ENCODE peak calls at places on chromosomes 7 and 10, in eight cellular contexts. N is B cell; X is T-helper 22 cell; U is upper lobe of right lung; T is stimulated activated CD4-positive, alpha-beta T cell treated with anti-CD3 and anti-CD28 coated beads, Interleukin-1b, Interleukin-23, amount 100 ng/mL, for 24 hours; Y is dermis microvascular lymphatic vessel endothelial cell; L is AG04449; M is CD4-positive, CD25-positive, alpha-beta regulatory T cell. I is an unnamed sample.

GRCh38 chr7:142811154-142811737 is 40.5 kb downstream of the PRSS2 start:
- DNase-seq in M (peak), L (no peak), Y (peak), U (no peak), T (no peak), N (peak), X (no peak), I (peak)

GRCh38 chr7:35691827-35692307 is 3.1 kb downstream of the HERPUD2 start:
- DNase-seq in L (no peak), N (no peak), U (no peak), Y (no peak), T (no peak), X (no peak), M (peak), I (peak)

GRCh38 chr10:89427629-89428028 is 13.3 kb downstream of the IFIT5 start:
- DNase-seq in Y (no peak), N (no peak), X (no peak), T (no peak), M (no peak), L (no peak), U (no peak), I (no peak)

GRCh38 chr10:10794776-10795175 is 222.9 kb upstream of the CELF2 start:
- DNase-seq in X (no peak), Y (peak), L (no peak), M (no peak), N (no peak), T (no peak), U (no peak), I (no peak)

GRCh38 chr10:128539784-128540759 is 413.8 kb upstream of the MKI67 start:
- DNase-seq in Y (no peak), M (no peak), X (no peak), N (no peak), L (no peak), T (no peak), U (no peak), I (no peak)

GRCh38 chr7:52992479-52993195 is 42.8 kb upstream of the POM121L12 start:
- DNase-seq in Y (no peak), T (no peak), N (no peak), L (no peak), X (no peak), M (no peak), U (no peak), I (no peak)

GRCh38 chr10:22486431-22486830 is 141.1 kb downstream of the SPAG6 start:
- DNase-seq in X (no peak), U (no peak), Y (no peak), L (no peak), N (no peak), M (no peak), T (no peak), I (no peak)

GRCh38 chr10:816958-817357 is 114.5 kb downstream of the LARP4B start:
- DNase-seq in T (no peak), L (no peak), Y (no peak), M (no peak), X (no peak), U (no peak), N (no peak), I (no peak)

GRCh38 chr7:36047254-36047653 is 105.8 kb upstream of the EEPD1 start:
- DNase-seq in Y (no peak), M (no peak), L (no peak), T (no peak), X (no peak), U (no peak), N (no peak), I (peak)

GRCh38 chr10:53223846-53224245 is 451.3 kb upstream of the MBL2 start:
- DNase-seq in Y (no peak), N (no peak), L (no peak), U (no peak), M (no peak), X (no peak), T (no peak), I (no peak)

GRCh38 chr10:87593702-87594101 is 66.0 kb upstream of the PAPSS2 start:
- DNase-seq in L (no peak), T (no peak), M (no peak), N (no peak), Y (no peak), U (no peak), X (no peak), I (no peak)

GRCh38 chr7:31488562-31489203 is 25.2 kb upstream of the ITPRID1 start:
- DNase-seq in L (no peak), M (peak), X (no peak), T (no peak), U (peak), N (no peak), Y (peak), I (peak)

GRCh38 chr7:74655785-74656420 is 1.6 kb upstream of the GTF2I start:
- DNase-seq in T (no peak), Y (peak), U (no peak), M (peak), X (no peak), N (no peak), L (no peak), I (no peak)

GRCh38 chr7:44881066-44881600 is 4.2 kb downstream of the PURB start:
- DNase-seq in Y (peak), X (no peak), M (no peak), T (no peak), U (no peak), N (no peak), L (no peak), I (no peak)

GRCh38 chr7:50372921-50373320 is 68.4 kb downstream of the IKZF1 start:
- DNase-seq in X (no peak), L (no peak), Y (no peak), M (no peak), U (no peak), T (no peak), N (no peak), I (no peak)

GRCh38 chr10:72691470-72692056 is 380 bp upstream of the MCU start:
- DNase-seq in X (no peak), N (no peak), U (no peak), Y (no peak), T (no peak), M (no peak), L (peak), I (no peak)